ENCODE peak calls at places on chromosomes 7 and 10, in eight cellular contexts. X is neural progenitor cell, M is colonic mucosa, J is ovary, V is PC-3, I is endodermal cell, H is tibial artery, C is cardiac muscle cell. A is an unnamed sample. For H3K27me3, the result is how much of the 10 kb centered on the place peaks cover.

GRCh38 chr10:17512341-17513001 is 58.1 kb upstream of the ST8SIA6 start:
- DNase-seq in X (no peak), M (peak), J (peak), V (peak), I (no peak), H (no peak), C (peak), A (peak)

GRCh38 chr10:127877701-127878100 is 15.0 kb downstream of the CLRN3 start:
- DNase-seq in X (no peak), M (peak), J (no peak), V (no peak), I (no peak), H (no peak), C (no peak), A (no peak)

GRCh38 chr10:16717617-16718395 is 99.4 kb downstream of the RSU1 start:
- DNase-seq in X (no peak), M (no peak), J (no peak), V (no peak), I (no peak), H (no peak), C (peak), A (no peak)

GRCh38 chr10:30422296-30422695 is 11.7 kb upstream of the MAP3K8 start:
- DNase-seq in X (no peak), M (no peak), J (no peak), V (no peak), I (no peak), H (no peak), C (no peak), A (no peak)

GRCh38 chr7:108630002-108630401 is 60.3 kb downstream of the DNAJB9 start:
- DNase-seq in X (no peak), M (peak), J (no peak), V (no peak), I (no peak), H (no peak), C (peak), A (no peak)

GRCh38 chr7:118753464-118753863 is 529.0 kb downstream of the ANKRD7 start:
- DNase-seq in X (no peak), M (no peak), J (no peak), V (no peak), I (no peak), H (no peak), C (no peak), A (no peak)

GRCh38 chr10:132508497-132509443 is 28.8 kb upstream of the INPP5A start:
- DNase-seq in X (no peak), M (no peak), J (peak), V (no peak), I (peak), H (peak), C (no peak), A (no peak)

GRCh38 chr10:129233351-129234148 is 233.5 kb upstream of the MGMT start:
- DNase-seq in X (no peak), M (no peak), J (no peak), V (no peak), I (no peak), H (no peak), C (no peak), A (no peak)

GRCh38 chr10:22657028-22657427 is 57.4 kb downstream of the PIP4K2A start:
- DNase-seq in X (no peak), M (no peak), J (no peak), V (no peak), I (no peak), H (no peak), C (no peak), A (no peak)

GRCh38 chr10:55374917-55375316 is 573.9 kb upstream of the PCDH15 start:
- DNase-seq in X (no peak), M (no peak), J (no peak), V (peak), I (no peak), H (no peak), C (no peak), A (no peak)

GRCh38 chr7:132817844-132818427 is 241.7 kb upstream of the PLXNA4 start:
- DNase-seq in X (no peak), M (no peak), J (no peak), V (no peak), I (no peak), H (no peak), C (no peak), A (no peak)

GRCh38 chr10:132834311-132834761 is 48.4 kb upstream of the NKX6-2 start:
- DNase-seq in X (no peak), M (no peak), J (no peak), V (no peak), I (no peak), H (no peak), C (no peak), A (no peak)

GRCh38 chr7:128166603-128167315 is 74.3 kb upstream of the LEP start:
- DNase-seq in X (peak), M (no peak), J (no peak), V (no peak), I (peak), H (no peak), C (peak), A (no peak)

GRCh38 chr7:122137291-122138077 is 6.6 kb downstream of the AASS start:
- DNase-seq in X (no peak), M (no peak), J (no peak), V (no peak), I (no peak), H (no peak), C (peak), A (peak)

GRCh38 chr7:6271694-6272371 is 591 bp downstream of the CYTH3 start:
- DNase-seq in X (no peak), M (peak), J (peak), V (no peak), I (peak), H (peak), C (no peak), A (no peak)

GRCh38 chr10:88332526-88333265 is 250.4 kb downstream of the RNLS start:
- DNase-seq in X (no peak), M (no peak), J (no peak), V (no peak), I (no peak), H (no peak), C (no peak), A (no peak)

GRCh38 chr10:17265468-17265867 is 37.4 kb downstream of the VIM start:
- DNase-seq in X (no peak), M (no peak), J (no peak), V (no peak), I (no peak), H (no peak), C (no peak), A (peak)

GRCh38 chr10:34994565-34995142 is 95.5 kb downstream of the CUL2 start:
- DNase-seq in X (peak), M (peak), J (peak), V (peak), I (peak), H (no peak), C (peak), A (peak)

GRCh38 chr7:101589976-101590662 is 39.0 kb downstream of the MYL10 start:
- DNase-seq in X (no peak), M (peak), J (no peak), V (no peak), I (no peak), H (no peak), C (no peak), A (no peak)

GRCh38 chr10:130022501-130023299 is 58.6 kb upstream of the EBF3 start:
- DNase-seq in X (no peak), M (no peak), J (no peak), V (peak), I (no peak), H (peak), C (peak), A (no peak)

GRCh38 chr10:119818889-119819270 is 53.8 kb downstream of the MCMBP start:
- DNase-seq in X (peak), M (no peak), J (no peak), V (no peak), I (no peak), H (no peak), C (peak), A (no peak)

GRCh38 chr7:44615793-44616192 is 9.4 kb downstream of the OGDH start:
- DNase-seq in X (no peak), M (no peak), J (no peak), V (no peak), I (no peak), H (no peak), C (no peak), A (no peak)

GRCh38 chr10:97574374-97575100 is 2.0 kb downstream of the ANKRD2 start:
- DNase-seq in X (no peak), M (peak), J (no peak), V (peak), I (peak), H (peak), C (peak), A (peak)

GRCh38 chr10:26733750-26734568 is 36.5 kb downstream of the PDSS1 start:
- DNase-seq in X (peak), M (peak), J (no peak), V (no peak), I (no peak), H (no peak), C (no peak), A (peak)

GRCh38 chr10:12067336-12067735 is 1.4 kb upstream of the DHTKD1 start:
- DNase-seq in X (no peak), M (no peak), J (no peak), V (peak), I (no peak), H (no peak), C (peak), A (peak)

GRCh38 chr7:69656890-69657289 is 58.6 kb downstream of the AUTS2 start:
- DNase-seq in X (peak), M (no peak), J (no peak), V (no peak), I (no peak), H (no peak), C (peak), A (no peak)

GRCh38 chr10:107067843-107068242 is 96.7 kb downstream of the SORCS1 start:
- DNase-seq in X (no peak), M (no peak), J (no peak), V (no peak), I (no peak), H (no peak), C (no peak), A (no peak)

GRCh38 chr7:157006205-157006747 is 4.2 kb downstream of the MNX1 start:
- DNase-seq in X (peak), M (peak), J (no peak), V (no peak), I (peak), H (peak), C (no peak), A (no peak)

GRCh38 chr7:105531797-105532671 is at the start of gene RINT1:
- DNase-seq in X (peak), M (peak), J (peak), V (peak), I (peak), H (peak), C (peak), A (peak)

GRCh38 chr10:114244126-114244525 is 5.1 kb downstream of the VWA2 start:
- DNase-seq in X (no peak), M (no peak), J (no peak), V (no peak), I (no peak), H (no peak), C (no peak), A (no peak)

GRCh38 chr10:50937230-50937907 is 51.9 kb upstream of the A1CF start:
- DNase-seq in X (peak), M (peak), J (no peak), V (peak), I (no peak), H (no peak), C (peak), A (peak)

GRCh38 chr10:109343293-109343692 is 580.0 kb downstream of the XPNPEP1 start:
- DNase-seq in X (no peak), M (no peak), J (no peak), V (peak), I (no peak), H (no peak), C (no peak), A (peak)

GRCh38 chr10:84543077-84543476 is 214.7 kb downstream of the CCSER2 start:
- DNase-seq in X (no peak), M (no peak), J (no peak), V (no peak), I (peak), H (no peak), C (no peak), A (no peak)

GRCh38 chr10:43162604-43163003 is 24.4 kb downstream of the CSGALNACT2 start:
- DNase-seq in X (no peak), M (no peak), J (no peak), V (no peak), I (no peak), H (no peak), C (no peak), A (no peak)

GRCh38 chr10:106863549-106863948 is 301.0 kb downstream of the SORCS1 start:
- DNase-seq in X (peak), M (no peak), J (no peak), V (no peak), I (peak), H (no peak), C (no peak), A (no peak)

GRCh38 chr7:46945328-46945727 is 636.6 kb downstream of the TNS3 start:
- DNase-seq in X (no peak), M (no peak), J (no peak), V (no peak), I (no peak), H (no peak), C (no peak), A (no peak)

GRCh38 chr7:14870394-14870793 is 32.2 kb downstream of the DGKB start:
- DNase-seq in X (no peak), M (no peak), J (no peak), V (no peak), I (no peak), H (no peak), C (no peak), A (no peak)

GRCh38 chr7:14871880-14872279 is 30.7 kb downstream of the DGKB start:
- DNase-seq in X (no peak), M (no peak), J (no peak), V (no peak), I (no peak), H (no peak), C (no peak), A (no peak)

GRCh38 chr7:14876194-14876593 is 26.4 kb downstream of the DGKB start:
- DNase-seq in X (no peak), M (no peak), J (no peak), V (no peak), I (peak), H (no peak), C (no peak), A (no peak)
- TF ChIP-seq CTCF in X (no peak), M (no peak), J (no peak), V (no peak), I (no peak), H (no peak), C (no peak), A (no peak)

GRCh38 chr10:100866575-100867098 is 46.1 kb upstream of the SLF2 start:
- DNase-seq in X (peak), M (no peak), J (no peak), V (no peak), I (peak), H (no peak), C (no peak), A (no peak)

GRCh38 chr10:100868391-100868790 is 44.4 kb upstream of the SLF2 start:
- DNase-seq in X (no peak), M (no peak), J (no peak), V (no peak), I (no peak), H (no peak), C (no peak), A (no peak)

GRCh38 chr10:100864981-100865380 is 47.8 kb upstream of the SLF2 start:
- DNase-seq in X (no peak), M (no peak), J (no peak), V (no peak), I (no peak), H (no peak), C (no peak), A (no peak)

GRCh38 chr10:100867564-100867963 is 45.2 kb upstream of the SLF2 start:
- DNase-seq in X (no peak), M (no peak), J (no peak), V (no peak), I (no peak), H (no peak), C (no peak), A (no peak)

DNA sequence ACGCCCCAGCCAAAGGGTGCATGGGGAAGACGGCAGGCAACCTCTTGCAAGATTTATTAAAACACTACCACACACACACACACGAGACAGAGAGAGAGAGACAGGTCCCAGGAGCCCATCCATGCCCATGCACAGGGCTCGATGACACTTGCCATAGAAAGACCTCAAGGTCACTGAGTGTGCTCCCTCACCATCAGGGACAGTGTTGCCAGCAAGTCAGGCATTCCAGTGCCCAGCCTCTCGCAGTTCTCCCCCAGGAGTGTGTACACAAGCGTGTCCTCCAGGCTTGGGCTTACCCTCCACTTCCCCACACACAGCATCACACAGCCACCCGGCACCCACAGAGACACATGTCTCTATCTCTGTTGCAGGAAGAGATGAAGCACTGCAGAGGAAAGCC is 46.8 kb upstream of the SLF2 start:
- DNase-seq in X (no peak), M (no peak), J (no peak), V (no peak), I (no peak), H (no peak), C (no peak), A (no peak)
- H3K27me3 ChIP-seq in X (half or more), M (under half), J (under half), V (under half), I (half or more), H (under half), C (under half), A (under half)

DNA sequence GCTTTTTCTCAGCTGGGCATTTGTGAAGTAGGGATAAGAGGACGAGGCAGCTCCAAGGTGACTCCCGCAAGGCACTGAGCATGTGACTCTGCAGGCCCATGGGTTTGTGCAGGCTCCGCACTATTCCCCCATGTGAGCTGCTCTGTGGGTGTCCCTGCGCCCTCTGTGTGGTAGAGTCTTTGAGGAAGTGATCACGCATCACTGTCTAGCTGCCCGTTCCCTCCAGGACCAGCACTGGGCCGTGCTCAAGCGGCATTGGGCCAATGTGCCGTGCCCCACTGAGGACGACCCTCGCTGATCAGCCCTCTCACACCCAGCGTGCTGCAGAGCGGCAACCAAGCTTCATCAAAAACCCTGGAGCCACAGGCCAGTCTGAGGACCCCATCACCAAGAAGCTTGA is 7.5 kb downstream of the PRKAG2 start:
- DNase-seq in X (no peak), M (no peak), J (no peak), V (no peak), I (no peak), H (no peak), C (no peak), A (no peak)
- TF ChIP-seq CTCF in X (no peak), M (no peak), J (no peak), V (no peak), I (no peak), H (no peak), C (no peak), A (no peak)

DNA sequence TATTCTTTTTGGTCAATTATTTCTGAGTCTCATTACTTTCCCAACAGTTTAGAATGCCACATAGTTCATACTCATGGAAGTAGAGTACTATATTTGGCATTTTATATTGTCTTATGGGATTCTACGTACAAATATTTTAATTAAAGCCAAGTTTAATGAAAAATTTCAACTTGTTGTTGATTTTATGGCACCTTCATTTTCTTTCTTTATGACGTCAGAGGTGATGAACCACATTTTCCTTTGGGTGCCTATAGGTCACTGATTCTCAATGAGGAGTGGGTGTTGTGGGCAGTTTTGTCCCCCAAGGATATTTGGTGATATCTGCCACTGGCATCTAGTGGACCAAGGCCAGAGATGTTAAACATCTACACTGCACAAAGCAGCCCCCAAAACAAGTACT is 1071.3 kb downstream of the NXPH1 start:
- DNase-seq in X (no peak), M (no peak), J (no peak), V (no peak), I (no peak), H (no peak), C (no peak), A (no peak)
- H3K27me3 ChIP-seq in X (under half), M (under half), J (under half), V (under half), I (under half), H (under half), C (under half), A (under half)

GRCh38 chr7:51789494-51789893 is 472.9 kb upstream of the COBL start:
- DNase-seq in X (peak), M (no peak), J (no peak), V (no peak), I (peak), H (no peak), C (no peak), A (peak)
- TF ChIP-seq CTCF in X (peak), M (no peak), J (no peak), V (peak), I (peak), H (no peak), C (no peak), A (peak)

DNA sequence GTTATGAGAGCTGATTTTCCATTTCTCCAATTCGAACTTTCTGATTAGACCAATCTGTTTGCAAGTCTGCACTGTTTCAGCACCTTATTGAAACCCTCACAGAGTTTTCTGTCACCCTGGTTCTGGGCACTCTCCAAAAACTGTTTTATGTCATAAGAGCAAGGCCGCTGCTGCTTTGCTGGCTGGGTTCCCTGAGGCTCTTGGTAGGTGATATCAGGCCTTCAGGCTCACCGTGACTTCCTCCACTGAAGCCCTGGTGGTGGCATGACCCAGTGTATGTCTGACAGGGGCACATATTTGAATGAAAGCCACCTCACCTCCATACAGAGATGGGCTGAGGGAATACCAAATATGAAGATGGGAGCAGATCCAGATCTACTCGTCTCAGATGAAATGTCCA is 8.3 kb downstream of the RABGEF1 start:
- DNase-seq in X (no peak), M (no peak), J (no peak), V (no peak), I (no peak), H (no peak), C (no peak), A (no peak)
- H3K27me3 ChIP-seq in X (under half), M (under half), J (under half), V (under half), I (under half), H (under half), C (under half), A (under half)

DNA sequence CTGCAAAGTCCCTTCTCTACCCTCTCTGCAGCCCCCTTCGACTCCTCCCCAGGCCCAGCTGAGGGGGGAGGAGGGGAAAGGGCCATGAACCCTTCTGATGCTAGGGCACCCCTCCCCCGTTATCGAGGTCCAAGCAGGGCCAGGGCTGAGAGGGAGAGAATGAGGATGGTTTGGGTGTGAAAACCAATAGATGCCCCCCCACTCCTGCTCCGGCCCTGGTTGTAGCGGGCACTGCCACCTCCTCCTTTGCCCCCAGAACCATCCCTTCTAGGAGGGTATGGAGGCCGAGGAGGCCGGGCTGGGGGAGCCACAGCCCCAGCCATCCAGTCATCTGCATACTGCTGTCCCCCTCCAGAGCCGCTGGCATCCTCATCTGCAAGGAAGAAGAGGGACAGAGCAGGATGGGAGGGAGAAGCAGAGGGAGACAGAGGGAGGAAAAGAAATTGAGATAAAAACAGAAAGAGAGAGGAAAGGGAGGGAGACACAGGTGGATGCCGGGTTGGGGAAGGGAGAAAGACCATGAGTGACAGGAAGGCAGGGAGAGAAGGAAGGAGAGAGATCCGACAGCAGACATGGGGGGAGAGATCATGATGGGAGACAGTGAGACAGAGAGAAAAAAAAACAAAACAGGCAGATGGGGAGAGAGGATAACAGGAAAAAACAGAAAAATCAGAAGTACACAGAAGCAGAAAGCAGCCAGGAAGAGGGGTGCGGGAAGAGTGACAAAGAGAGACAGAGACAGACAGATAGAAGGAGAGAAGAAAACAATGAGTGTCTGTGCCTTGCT is 1.9 kb upstream of the GAL3ST4 start:
- DNase-seq in X (no peak), M (no peak), J (no peak), V (no peak), I (no peak), H (no peak), C (no peak), A (no peak)
- TF ChIP-seq CTCF in X (no peak), M (no peak), J (no peak), V (no peak), I (no peak), H (no peak), C (no peak), A (no peak)